ENCODE peak calls at places on chromosomes 3 and 15, in five cellular contexts. O, X, L, K and A are unnamed samples.

GRCh38 chr3:184360070-184360833 is 1.2 kb downstream of the CLCN2 start:
- DNase-seq in L (no peak), K (no peak), X (no peak), O (no peak), A (no peak)

GRCh38 chr15:75451674-75452363 is at the start of gene SIN3A:
- DNase-seq in K (peak; percentile 100), O (peak; percentile 100), L (peak; percentile 100), X (peak; percentile 99), A (peak; percentile 100)

GRCh38 chr3:167575000-167575399 is 78.7 kb downstream of the WDR49 start:
- DNase-seq in L (no peak), X (no peak), O (no peak), K (no peak), A (no peak)

GRCh38 chr15:57395292-57395691 is 19.0 kb downstream of the CGNL1 start:
- DNase-seq in O (no peak), L (no peak), X (no peak), K (peak; percentile 68), A (no peak)

GRCh38 chr15:62141200-62141599 is 23.9 kb downstream of the C2CD4B start:
- DNase-seq in K (no peak), L (no peak), X (no peak), O (no peak), A (no peak)

GRCh38 chr3:126372413-126373145 is 15.4 kb upstream of the KLF15 start:
- DNase-seq in O (peak; percentile 1), K (no peak), L (peak; percentile 59), X (no peak), A (peak; percentile 59)

GRCh38 chr15:100383302-100384107 is 41.7 kb upstream of the ADAMTS17 start:
- DNase-seq in L (no peak), X (no peak), O (peak; percentile 23), K (no peak), A (no peak)

GRCh38 chr15:57655809-57656208 is 50.7 kb upstream of the POLR2M start:
- DNase-seq in K (no peak), X (no peak), O (no peak), L (no peak), A (no peak)

GRCh38 chr3:10371167-10371566 is 50.3 kb upstream of the SEC13 start:
- DNase-seq in L (no peak), X (no peak), K (peak; percentile 20), O (no peak), A (no peak)

GRCh38 chr3:66615643-66616301 is 115.0 kb upstream of the LRIG1 start:
- DNase-seq in O (peak; percentile 31), K (peak; percentile 81), X (no peak), L (no peak), A (no peak)

GRCh38 chr15:93066103-93066725 is 22.8 kb downstream of the RGMA start:
- DNase-seq in K (no peak), L (no peak), X (no peak), O (no peak), A (no peak)

GRCh38 chr3:100953103-100953502 is 40.1 kb downstream of the ABI3BP start:
- DNase-seq in K (no peak), X (no peak), O (no peak), L (no peak), A (no peak)

GRCh38 chr15:69468241-69469121 is 15.9 kb downstream of the RPLP1 start:
- DNase-seq in X (no peak), O (no peak), L (peak; percentile 78), K (peak; percentile 87), A (no peak)

GRCh38 chr3:42518800-42519567 is 16.5 kb downstream of the VIPR1 start:
- DNase-seq in O (no peak), K (no peak), X (no peak), L (no peak), A (no peak)

GRCh38 chr15:74920472-74920871 is 13.8 kb upstream of the FAM219B start:
- DNase-seq in K (no peak), O (no peak), X (no peak), L (peak; percentile 17), A (no peak)

GRCh38 chr15:72685301-72685924 is 569 bp downstream of the HIGD2B start:
- DNase-seq in L (no peak), K (peak; percentile 1), X (no peak), O (no peak), A (no peak)

GRCh38 chr3:24495334-24495994 is 814 bp upstream of the THRB start:
- DNase-seq in X (peak; percentile 51), O (no peak), K (no peak), L (peak; percentile 87), A (peak; percentile 84)

GRCh38 chr3:101725192-101725889 is 927 bp downstream of the CEP97 start:
- DNase-seq in K (peak; percentile 5), O (peak; percentile 44), L (no peak), X (peak; percentile 29), A (peak; percentile 58)

GRCh38 chr15:81962438-81962837 is 83.4 kb downstream of the MEX3B start:
- DNase-seq in L (no peak), X (no peak), O (no peak), K (no peak), A (no peak)

DNA sequence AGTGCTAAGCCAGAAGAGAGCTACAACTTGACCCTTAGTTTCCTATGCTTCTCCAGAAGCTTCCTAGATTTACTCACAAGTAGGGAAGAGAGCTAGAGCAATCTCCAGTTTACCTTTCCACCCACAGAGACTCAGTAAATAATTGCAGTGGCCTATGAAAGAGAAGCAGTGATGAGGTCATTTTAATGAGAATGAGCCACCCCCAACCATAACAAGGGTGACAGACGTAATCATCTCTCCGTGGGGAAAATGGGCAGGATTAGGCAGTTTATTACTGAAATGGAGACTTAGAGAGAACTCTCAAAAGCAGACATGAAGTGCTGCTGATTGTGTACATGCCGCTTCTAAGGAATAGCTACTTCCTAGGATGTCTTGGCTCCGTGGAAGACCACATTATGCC is 160.7 kb downstream of the EDEM1 start:
- DNase-seq in X (no peak), K (no peak), O (no peak), L (no peak), A (no peak)
- H3K27ac ChIP-seq in X (no peak overlapping the region), K (no peak overlapping the region), O (no peak overlapping the region), L (no peak overlapping the region), A (no peak overlapping the region)

GRCh38 chr3:116085456-116085855 is 359.8 kb downstream of the LSAMP start:
- DNase-seq in K (no peak), X (no peak), L (no peak), O (no peak), A (no peak)
- H3K4me3 ChIP-seq in K (no peak overlapping the region), X (no peak overlapping the region), L (no peak overlapping the region), O (no peak overlapping the region), A (no peak overlapping the region)

GRCh38 chr3:114378760-114379159 is 84.9 kb downstream of the TIGIT start:
- DNase-seq in X (no peak), K (no peak), L (no peak), O (no peak), A (no peak)
- H3K27ac ChIP-seq in X (no peak overlapping the region), K (no peak overlapping the region), L (no peak overlapping the region), O (no peak overlapping the region), A (no peak overlapping the region)

DNA sequence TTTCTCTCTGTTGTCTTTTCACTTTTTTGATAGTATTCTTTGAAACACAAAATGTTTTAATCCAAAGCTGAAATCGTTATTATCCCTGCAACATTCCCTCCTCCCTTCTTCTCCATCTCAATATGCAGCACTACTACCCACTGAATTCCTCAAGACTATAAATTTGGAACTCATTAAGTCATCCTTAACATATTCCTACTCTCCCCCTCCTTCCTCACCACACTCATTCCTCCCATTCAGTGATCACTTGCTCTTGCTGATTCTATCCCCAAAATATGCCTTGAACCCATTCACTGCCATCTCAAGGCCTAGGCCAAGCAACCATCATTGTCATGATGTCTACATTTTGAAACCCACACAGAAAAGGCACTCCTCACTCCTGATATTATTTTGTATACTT is 2.4 kb upstream of the PIK3R4 start:
- DNase-seq in O (no peak), L (no peak), X (no peak), K (peak; percentile 22), A (no peak)
- H3K4me3 ChIP-seq in O (no peak overlapping the region), L (no peak overlapping the region), X (no peak overlapping the region), K (no peak overlapping the region), A (no peak overlapping the region)

DNA sequence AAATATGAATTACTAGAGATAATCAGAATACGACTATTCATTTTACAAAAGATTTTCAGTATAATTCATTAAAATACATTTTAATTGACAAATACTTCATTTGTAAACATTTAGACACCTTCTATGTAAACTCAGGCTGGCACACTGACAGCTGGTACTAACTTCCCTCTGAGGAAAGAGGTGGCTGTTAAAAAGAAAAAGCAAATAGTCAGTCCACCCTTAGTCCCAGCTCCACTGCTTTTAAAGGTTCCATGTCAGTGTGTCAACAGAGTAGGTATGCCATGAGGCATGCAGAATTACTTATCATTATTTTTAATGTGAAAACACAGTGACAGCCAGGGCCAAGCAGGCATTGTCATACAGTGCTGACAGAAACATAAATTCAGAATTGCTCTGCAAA is 16.1 kb downstream of the TM6SF1 start:
- DNase-seq in O (no peak), K (no peak), L (no peak), X (no peak), A (no peak)
- H3K27ac ChIP-seq in O (no peak overlapping the region), K (no peak overlapping the region), L (no peak overlapping the region), X (no peak overlapping the region), A (no peak overlapping the region)

GRCh38 chr15:78071378-78071777 is 6.1 kb downstream of the TBC1D2B start:
- DNase-seq in L (no peak), O (no peak), K (no peak), X (no peak), A (no peak)
- H3K4me3 ChIP-seq in L (no peak overlapping the region), O (no peak overlapping the region), K (no peak overlapping the region), X (no peak overlapping the region), A (no peak overlapping the region)

DNA sequence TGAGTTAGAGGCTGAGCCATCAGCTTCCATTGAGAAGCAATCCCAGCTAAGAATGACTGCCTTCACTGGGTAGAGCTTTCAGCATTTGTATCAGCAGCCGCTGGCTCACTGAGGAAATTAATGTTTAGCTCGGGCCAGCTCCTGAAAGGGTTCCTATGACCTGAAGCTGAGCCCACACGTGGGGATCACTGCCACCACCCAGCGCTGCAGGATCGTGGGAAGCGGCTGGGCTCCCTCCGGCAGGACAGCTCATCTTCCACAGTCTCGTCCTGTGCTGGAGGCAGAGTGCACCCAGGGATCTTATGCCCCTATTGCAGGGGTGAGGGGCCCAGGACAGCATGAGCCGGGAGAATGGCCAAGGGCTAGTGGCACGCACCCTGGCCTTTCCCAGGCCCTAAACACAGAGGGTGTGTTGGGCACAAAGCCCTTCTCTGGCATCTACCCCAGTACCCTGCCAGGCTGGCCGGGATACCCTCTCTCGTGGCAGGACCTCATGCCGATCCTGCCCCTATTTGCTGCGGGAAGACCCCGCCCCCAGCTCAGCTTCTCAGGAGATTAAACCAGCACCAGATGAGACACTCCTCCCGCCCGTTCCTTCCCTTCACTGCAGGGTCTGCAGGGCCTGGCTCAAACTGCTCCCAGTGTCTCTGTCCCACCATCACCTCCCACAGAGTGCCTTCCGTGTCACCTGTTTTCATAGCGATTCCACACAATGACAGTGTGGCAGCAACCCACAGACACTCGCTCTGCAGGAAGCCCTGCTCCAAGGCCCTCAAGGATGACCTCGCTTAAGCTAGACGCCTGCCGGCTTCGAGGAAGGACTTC is 28.5 kb downstream of the KLHL25 start:
- DNase-seq in X (no peak), L (no peak), O (no peak), K (no peak), A (no peak)
- H3K27ac ChIP-seq in X (no peak overlapping the region), L (no peak overlapping the region), O (no peak overlapping the region), K (no peak overlapping the region), A (no peak overlapping the region)